ENCODE peak calls at places on chromosome 20, in four cellular contexts. J is brain microvascular endothelial cell, T is T-cell, M is dorsolateral prefrontal cortex. N is an unnamed sample.
A peak's percentile ranks its signal among the peaks of the same experiment; 100 is the strongest.

GRCh38 chr20:63141531-63141930 is 74.4 kb downstream of the YTHDF1 start:
- DNase-seq in M (no peak), J (no peak), T (no peak), N (no peak)

GRCh38 chr20:17444091-17444490 is 87.1 kb downstream of the BFSP1 start:
- DNase-seq in J (no peak), M (no peak), T (no peak), N (no peak)

GRCh38 chr20:4508773-4509172 is 212.9 kb upstream of the PRND start:
- DNase-seq in J (no peak), M (no peak), T (no peak), N (no peak)

GRCh38 chr20:6744171-6744570 is 23.3 kb upstream of the BMP2 start:
- DNase-seq in M (no peak), T (no peak), J (no peak), N (no peak)

GRCh38 chr20:688809-689208 is 13.2 kb upstream of the SCRT2 start:
- DNase-seq in T (no peak), J (peak; percentile 16), M (peak; percentile 49), N (no peak)

GRCh38 chr20:52936368-52936986 is 35.7 kb upstream of the TSHZ2 start:
- DNase-seq in J (no peak), M (no peak), T (no peak), N (peak; percentile 83)

GRCh38 chr20:41231136-41231535 is 86.4 kb downstream of the ZHX3 start:
- DNase-seq in J (no peak), M (no peak), T (no peak), N (no peak)

GRCh38 chr20:44720617-44720993 is 5.4 kb downstream of the CCN5 start:
- DNase-seq in T (no peak), J (peak; percentile 45), M (peak; percentile 54), N (no peak)

GRCh38 chr20:4036351-4036750 is 21.0 kb upstream of the RNF24 start:
- DNase-seq in J (no peak), M (no peak), T (no peak), N (no peak)

GRCh38 chr20:3374296-3374695 is 33.2 kb downstream of the DNAAF9 start:
- DNase-seq in J (no peak), T (no peak), M (no peak), N (no peak)

GRCh38 chr20:2738734-2739398 is 46.3 kb downstream of the EBF4 start:
- DNase-seq in J (no peak), T (no peak), M (no peak), N (no peak)

GRCh38 chr20:33612001-33612400 is 50.1 kb upstream of the C20orf144 start:
- DNase-seq in J (no peak), T (no peak), M (no peak), N (no peak)

GRCh38 chr20:62015445-62016288 is 50.0 kb downstream of the TAF4 start:
- DNase-seq in T (no peak), M (no peak), J (no peak), N (no peak)